ENCODE peak calls at places on chromosomes 6 and 20, in five cellular contexts. F is lower lobe of right lung, A is epithelial cell of prostate, P is endodermal cell, L is heart left ventricle. Q is an unnamed sample.

GRCh38 chr20:63552481-63553249 is 1.3 kb upstream of the FNDC11 start:
- DNase-seq in F (no peak), A (no peak), P (peak), L (no peak), Q (no peak)

GRCh38 chr6:41546866-41547798 is 951 bp downstream of the FOXP4 start:
- DNase-seq in F (peak), A (no peak), P (peak), L (peak), Q (peak)

GRCh38 chr6:116398366-116399005 is 27.7 kb downstream of the DSE start:
- DNase-seq in F (no peak), A (no peak), P (no peak), L (no peak), Q (no peak)

GRCh38 chr6:168908166-168908565 is 345.5 kb downstream of the THBS2 start:
- DNase-seq in F (no peak), A (peak), P (no peak), L (no peak), Q (no peak)

GRCh38 chr6:124964764-124965105 is 2.5 kb downstream of the RNF217 start:
- DNase-seq in F (no peak), A (no peak), P (no peak), L (no peak), Q (no peak)

GRCh38 chr20:56393133-56393472 is 658 bp downstream of the CSTF1 start:
- DNase-seq in F (no peak), A (no peak), P (no peak), L (no peak), Q (no peak)

GRCh38 chr6:1396952-1397868 is 7.8 kb downstream of the FOXF2 start:
- DNase-seq in F (peak), A (no peak), P (peak), L (peak), Q (peak)

GRCh38 chr6:14456941-14457340 is 339.4 kb downstream of the CD83 start:
- DNase-seq in F (no peak), A (no peak), P (no peak), L (no peak), Q (no peak)

GRCh38 chr6:148157841-148158240 is 184.8 kb upstream of the SASH1 start:
- DNase-seq in F (no peak), A (no peak), P (no peak), L (no peak), Q (no peak)

GRCh38 chr20:50181344-50181743 is 9.3 kb upstream of the CEBPB start:
- DNase-seq in F (no peak), A (no peak), P (no peak), L (no peak), Q (no peak)

DNA sequence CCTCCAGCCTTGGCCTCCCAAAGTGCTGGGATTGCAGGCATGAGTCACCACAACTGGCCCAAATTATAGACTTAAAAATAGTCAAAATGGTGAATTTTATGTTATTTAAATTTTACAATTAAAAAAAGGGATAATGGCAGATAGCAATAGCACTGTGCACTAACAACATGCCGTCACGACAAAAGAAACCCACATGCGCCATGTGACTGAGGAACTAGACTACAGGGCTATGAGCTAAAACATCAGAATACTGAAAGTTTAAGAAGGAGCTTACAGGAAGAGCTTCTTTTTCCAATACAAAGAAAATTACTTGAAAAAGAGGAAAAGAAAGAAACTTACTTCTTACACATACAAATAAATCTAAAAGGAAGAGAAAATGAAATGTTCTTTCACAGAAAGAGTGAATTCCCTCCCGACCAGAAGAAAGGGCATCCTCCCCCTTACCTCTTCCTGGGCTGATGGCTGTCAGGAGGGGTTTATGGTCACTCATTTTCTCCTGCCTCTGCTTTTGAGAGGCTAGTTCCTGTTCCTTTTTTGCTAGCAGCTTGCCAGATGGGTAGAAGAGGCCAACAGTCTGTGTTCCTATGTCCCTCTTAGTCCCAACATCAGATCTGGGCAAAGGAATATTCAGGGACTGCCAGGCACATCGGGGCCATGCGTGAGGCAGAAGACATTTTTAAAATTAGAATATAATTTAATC is 54.5 kb downstream of the DZANK1 start:
- DNase-seq in F (no peak), A (no peak), P (no peak), L (no peak), Q (no peak)
- H3K27ac ChIP-seq in F (no peak), A (no peak), P (no peak), L (no peak), Q (peak)

GRCh38 chr20:33373735-33374605 is 27.3 kb downstream of the CDK5RAP1 start:
- DNase-seq in F (no peak), A (peak), P (no peak), L (no peak), Q (peak)

GRCh38 chr20:33372993-33373441 is 28.3 kb downstream of the CDK5RAP1 start:
- DNase-seq in F (no peak), A (peak), P (no peak), L (no peak), Q (no peak)

GRCh38 chr20:33370296-33370695 is 31.0 kb downstream of the CDK5RAP1 start:
- DNase-seq in F (no peak), A (no peak), P (no peak), L (no peak), Q (no peak)
- H3K27ac ChIP-seq in F (no peak), A (peak), P (no peak), L (no peak), Q (no peak)

GRCh38 chr6:107564223-107564855 is 74.4 kb downstream of the SOBP start:
- DNase-seq in F (no peak), A (no peak), P (no peak), L (no peak), Q (no peak)
- H3K27ac ChIP-seq in F (no peak), A (no peak), P (peak), L (peak), Q (no peak)

GRCh38 chr6:5999688-6000608 is 6.8 kb downstream of the NRN1 start:
- DNase-seq in F (no peak), A (no peak), P (peak), L (no peak), Q (no peak)
- H3K27ac ChIP-seq in F (peak), A (no peak), P (no peak), L (peak), Q (no peak)

DNA sequence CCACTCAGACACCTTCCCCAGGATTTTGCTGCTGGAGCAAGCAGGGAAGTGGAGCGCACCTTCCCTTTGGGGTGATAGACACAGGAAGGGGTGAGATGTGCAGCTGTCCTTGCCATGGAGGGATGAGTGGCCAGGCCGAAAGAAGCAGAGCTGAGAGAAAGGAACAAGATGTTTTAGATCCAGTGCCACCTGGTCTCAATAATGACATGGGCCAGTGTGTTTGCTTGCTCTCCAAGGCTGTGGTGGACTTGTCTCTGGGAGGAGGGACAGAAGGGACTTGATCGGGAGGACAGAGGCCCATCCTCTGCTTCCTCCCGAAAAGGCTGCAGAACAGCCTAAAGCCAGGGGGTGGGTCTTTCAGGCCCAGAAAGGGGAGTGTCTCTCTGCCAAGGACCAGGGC is 61.7 kb upstream of the CCDC167 start:
- DNase-seq in F (no peak), A (no peak), P (no peak), L (no peak), Q (no peak)
- H3K27ac ChIP-seq in F (no peak), A (no peak), P (peak), L (no peak), Q (no peak)

DNA sequence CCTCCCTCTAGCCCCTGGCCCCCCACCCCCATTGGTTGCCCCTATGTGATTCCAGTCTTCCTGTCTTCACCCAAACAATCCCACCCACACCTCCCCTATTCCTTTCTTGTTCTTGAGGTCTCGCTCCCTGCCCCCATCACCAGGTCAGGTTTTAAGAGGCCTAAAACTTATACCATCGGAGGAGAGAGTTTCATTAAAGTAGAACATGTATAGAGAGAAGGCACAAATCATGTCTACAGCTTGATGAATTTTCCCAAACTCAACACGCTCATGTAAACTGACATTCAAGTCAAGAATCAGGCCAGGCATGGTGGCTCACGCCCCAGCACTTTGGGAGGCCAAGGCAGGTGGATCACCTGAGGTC is 44.5 kb downstream of the TGM2 start:
- DNase-seq in F (no peak), A (no peak), P (no peak), L (no peak), Q (no peak)
- H3K27ac ChIP-seq in F (no peak), A (no peak), P (no peak), L (no peak), Q (no peak)

DNA sequence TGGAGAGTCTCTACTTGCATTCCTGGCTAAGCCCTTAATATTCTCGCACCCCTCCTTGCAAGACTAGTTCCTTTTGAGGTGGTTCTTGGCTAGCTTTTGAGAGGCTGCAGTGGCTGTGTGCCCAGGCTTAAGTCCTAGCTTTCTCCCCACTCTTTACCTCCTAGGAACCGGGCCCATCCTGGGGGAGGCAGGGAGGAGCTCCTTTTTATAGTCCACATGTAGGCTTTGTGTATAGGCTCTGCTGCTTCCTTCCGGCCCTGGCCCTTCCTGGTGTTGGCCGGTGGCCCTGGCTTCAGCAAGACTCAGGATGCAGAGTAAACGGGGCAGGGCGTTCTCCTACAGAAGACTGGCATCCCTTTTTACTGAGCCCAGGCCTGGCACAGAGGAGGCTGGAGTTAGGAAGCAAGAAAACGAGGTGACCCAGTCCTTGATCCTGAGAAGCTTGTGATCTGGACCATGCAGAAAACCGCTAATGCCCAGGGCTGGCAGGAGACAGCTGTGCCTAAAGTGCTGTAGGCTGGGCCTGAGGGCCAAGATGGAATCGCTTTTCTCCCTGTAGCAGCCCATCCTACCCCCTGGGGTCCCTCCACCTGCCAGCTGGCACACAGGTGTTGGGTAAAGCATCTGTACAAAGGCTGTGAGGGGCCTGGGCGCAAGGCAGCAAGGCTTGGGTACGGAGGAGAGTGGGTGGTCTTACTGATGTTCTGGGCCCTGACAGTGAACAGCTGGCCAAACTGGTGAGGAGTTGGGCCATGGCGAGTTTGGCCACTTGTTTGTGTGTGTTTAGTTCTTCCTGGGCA is 8.7 kb downstream of the PLCG1 start:
- DNase-seq in F (peak), A (no peak), P (no peak), L (peak), Q (no peak)
- H3K27ac ChIP-seq in F (peak), A (no peak), P (no peak), L (peak), Q (no peak)

GRCh38 chr20:6708010-6708409 is 59.5 kb upstream of the BMP2 start:
- DNase-seq in F (peak), A (peak), P (peak), L (peak), Q (peak)

GRCh38 chr20:6705106-6705766 is 62.2 kb upstream of the BMP2 start:
- DNase-seq in F (no peak), A (no peak), P (no peak), L (no peak), Q (no peak)

GRCh38 chr20:6709865-6710595 is 57.5 kb upstream of the BMP2 start:
- DNase-seq in F (no peak), A (no peak), P (no peak), L (no peak), Q (peak)

GRCh38 chr20:6705920-6706500 is 61.5 kb upstream of the BMP2 start:
- DNase-seq in F (no peak), A (no peak), P (no peak), L (no peak), Q (no peak)

GRCh38 chr20:6707231-6707870 is 60.1 kb upstream of the BMP2 start:
- DNase-seq in F (no peak), A (no peak), P (no peak), L (no peak), Q (no peak)
- H3K27ac ChIP-seq in F (peak), A (peak), P (no peak), L (no peak), Q (peak)

GRCh38 chr6:159093608-159094443 is 49.0 kb upstream of the TAGAP start:
- DNase-seq in F (no peak), A (no peak), P (peak), L (no peak), Q (no peak)

GRCh38 chr6:159090530-159091306 is 45.9 kb upstream of the TAGAP start:
- DNase-seq in F (no peak), A (no peak), P (peak), L (no peak), Q (no peak)

GRCh38 chr6:159094444-159095252 is 49.9 kb upstream of the TAGAP start:
- DNase-seq in F (no peak), A (no peak), P (peak), L (no peak), Q (no peak)

GRCh38 chr6:159089909-159090308 is 45.1 kb upstream of the TAGAP start:
- DNase-seq in F (no peak), A (peak), P (peak), L (no peak), Q (no peak)

GRCh38 chr6:159092631-159093030 is 47.8 kb upstream of the TAGAP start:
- DNase-seq in F (no peak), A (no peak), P (peak), L (no peak), Q (no peak)
- H3K27ac ChIP-seq in F (no peak), A (no peak), P (no peak), L (no peak), Q (no peak)

DNA sequence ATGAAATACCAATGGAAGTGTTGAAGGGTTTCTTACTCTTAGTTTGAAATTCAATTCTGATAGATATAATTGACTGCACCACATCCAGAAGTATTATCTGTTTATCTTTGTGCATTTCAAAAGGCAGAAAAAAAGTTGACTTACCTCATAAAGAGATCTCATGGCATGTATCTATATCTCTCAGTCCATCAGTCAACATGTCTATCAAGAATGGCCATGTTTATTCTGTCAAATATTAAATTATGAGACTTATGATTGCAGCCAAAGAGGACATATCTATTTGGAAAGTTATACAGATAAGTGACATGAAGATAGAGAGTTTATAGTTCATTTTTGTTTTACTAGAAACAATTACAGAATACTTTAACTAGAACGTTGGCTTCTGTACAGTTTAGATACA is 277.8 kb downstream of the KHDC1L start:
- DNase-seq in F (no peak), A (no peak), P (no peak), L (no peak), Q (no peak)
- H3K27ac ChIP-seq in F (no peak), A (no peak), P (no peak), L (no peak), Q (no peak)

Q was measured in hepatocyte.